ENCODE peak calls at places on chromosomes 12 and 14, in five cellular contexts. One of them, this sample, is unnamed. For H3K4me1, the result is how much of the 10 kb centered on the place peaks cover.

GRCh38 chr14:97185186-97185585 is 388.0 kb downstream of the VRK1 start:
- DNase-seq in lower lobe of right lung: no peak
- DNase-seq in hepatocyte: peak
- DNase-seq in heart left ventricle: no peak
- DNase-seq in left ventricle myocardium inferior: no peak
- DNase-seq in this sample: no peak

GRCh38 chr12:27864521-27864920 is 84.5 kb upstream of the MANSC4 start:
- DNase-seq in lower lobe of right lung: no peak
- DNase-seq in hepatocyte: no peak
- DNase-seq in heart left ventricle: no peak
- DNase-seq in left ventricle myocardium inferior: no peak
- DNase-seq in this sample: no peak

GRCh38 chr12:78966926-78967325 is 102.4 kb downstream of the SYT1 start:
- DNase-seq in lower lobe of right lung: no peak
- DNase-seq in hepatocyte: no peak
- DNase-seq in heart left ventricle: no peak
- DNase-seq in left ventricle myocardium inferior: no peak
- DNase-seq in this sample: no peak

GRCh38 chr14:52951730-52952481 is 1.1 kb upstream of the FERMT2 start:
- DNase-seq in lower lobe of right lung: no peak
- DNase-seq in hepatocyte: peak
- DNase-seq in heart left ventricle: peak
- DNase-seq in left ventricle myocardium inferior: no peak
- DNase-seq in this sample: peak

GRCh38 chr14:50821471-50822464 is 9.2 kb downstream of the NIN start:
- DNase-seq in lower lobe of right lung: peak
- DNase-seq in hepatocyte: no peak
- DNase-seq in heart left ventricle: no peak
- DNase-seq in left ventricle myocardium inferior: peak
- DNase-seq in this sample: no peak

GRCh38 chr12:100908501-100908900 is 113.9 kb downstream of the ANO4 start:
- DNase-seq in lower lobe of right lung: no peak
- DNase-seq in hepatocyte: no peak
- DNase-seq in heart left ventricle: no peak
- DNase-seq in left ventricle myocardium inferior: no peak
- DNase-seq in this sample: no peak

GRCh38 chr12:120314220-120314619 is 12.1 kb downstream of the SIRT4 start:
- DNase-seq in lower lobe of right lung: no peak
- DNase-seq in hepatocyte: no peak
- DNase-seq in heart left ventricle: no peak
- DNase-seq in left ventricle myocardium inferior: no peak
- DNase-seq in this sample: no peak

GRCh38 chr12:120687570-120688289 is 781 bp downstream of the MLEC start:
- DNase-seq in lower lobe of right lung: peak
- DNase-seq in hepatocyte: peak
- DNase-seq in heart left ventricle: no peak
- DNase-seq in left ventricle myocardium inferior: no peak
- DNase-seq in this sample: peak

GRCh38 chr14:94344389-94344788 is 21.3 kb upstream of the SERPINA6 start:
- DNase-seq in lower lobe of right lung: no peak
- DNase-seq in hepatocyte: no peak
- DNase-seq in heart left ventricle: no peak
- DNase-seq in left ventricle myocardium inferior: no peak
- DNase-seq in this sample: no peak

GRCh38 chr12:91178139-91178561 is 4.5 kb downstream of the DCN start:
- DNase-seq in lower lobe of right lung: no peak
- DNase-seq in hepatocyte: peak
- DNase-seq in heart left ventricle: peak
- DNase-seq in left ventricle myocardium inferior: no peak
- DNase-seq in this sample: no peak

GRCh38 chr14:94728950-94729349 is 41.0 kb downstream of the GSC start:
- DNase-seq in lower lobe of right lung: no peak
- DNase-seq in hepatocyte: no peak
- DNase-seq in heart left ventricle: no peak
- DNase-seq in left ventricle myocardium inferior: no peak
- DNase-seq in this sample: no peak

GRCh38 chr14:54773171-54774006 is 129.2 kb downstream of the GCH1 start:
- DNase-seq in lower lobe of right lung: peak
- DNase-seq in hepatocyte: peak
- DNase-seq in heart left ventricle: peak
- DNase-seq in left ventricle myocardium inferior: peak
- DNase-seq in this sample: peak

GRCh38 chr12:69342407-69342806 is 5.8 kb upstream of the LYZ start:
- DNase-seq in lower lobe of right lung: no peak
- DNase-seq in hepatocyte: no peak
- DNase-seq in heart left ventricle: no peak
- DNase-seq in left ventricle myocardium inferior: no peak
- DNase-seq in this sample: no peak

GRCh38 chr12:97148941-97149559 is 242.0 kb downstream of the NEDD1 start:
- DNase-seq in lower lobe of right lung: peak
- DNase-seq in hepatocyte: peak
- DNase-seq in heart left ventricle: peak
- DNase-seq in left ventricle myocardium inferior: peak
- DNase-seq in this sample: peak

GRCh38 chr12:44334347-44334746 is 498.5 kb downstream of the TMEM117 start:
- DNase-seq in lower lobe of right lung: no peak
- DNase-seq in hepatocyte: no peak
- DNase-seq in heart left ventricle: no peak
- DNase-seq in left ventricle myocardium inferior: no peak
- DNase-seq in this sample: no peak

GRCh38 chr12:100576311-100577036 is 3.0 kb downstream of the GAS2L3 start:
- DNase-seq in lower lobe of right lung: no peak
- DNase-seq in hepatocyte: peak
- DNase-seq in heart left ventricle: no peak
- DNase-seq in left ventricle myocardium inferior: no peak
- DNase-seq in this sample: no peak

GRCh38 chr14:28502517-28502916 is 264.1 kb upstream of the FOXG1 start:
- DNase-seq in lower lobe of right lung: no peak
- DNase-seq in hepatocyte: no peak
- DNase-seq in heart left ventricle: no peak
- DNase-seq in left ventricle myocardium inferior: no peak
- DNase-seq in this sample: no peak

GRCh38 chr12:124543591-124544310 is 23.7 kb downstream of the NCOR2 start:
- DNase-seq in lower lobe of right lung: no peak
- DNase-seq in hepatocyte: no peak
- DNase-seq in heart left ventricle: no peak
- DNase-seq in left ventricle myocardium inferior: no peak
- DNase-seq in this sample: peak

GRCh38 chr12:124544311-124544970 is 23.0 kb downstream of the NCOR2 start:
- DNase-seq in lower lobe of right lung: no peak
- DNase-seq in hepatocyte: no peak
- DNase-seq in heart left ventricle: no peak
- DNase-seq in left ventricle myocardium inferior: no peak
- DNase-seq in this sample: peak

GRCh38 chr12:124544983-124545382 is 22.4 kb downstream of the NCOR2 start:
- DNase-seq in lower lobe of right lung: no peak
- DNase-seq in hepatocyte: no peak
- DNase-seq in heart left ventricle: no peak
- DNase-seq in left ventricle myocardium inferior: no peak
- DNase-seq in this sample: no peak

GRCh38 chr12:124547626-124548025 is 19.8 kb downstream of the NCOR2 start:
- DNase-seq in lower lobe of right lung: no peak
- DNase-seq in hepatocyte: no peak
- DNase-seq in heart left ventricle: no peak
- DNase-seq in left ventricle myocardium inferior: no peak
- DNase-seq in this sample: no peak

GRCh38 chr12:124545508-124546418 is 21.6 kb downstream of the NCOR2 start:
- DNase-seq in lower lobe of right lung: peak
- DNase-seq in hepatocyte: no peak
- DNase-seq in heart left ventricle: no peak
- DNase-seq in left ventricle myocardium inferior: no peak
- DNase-seq in this sample: no peak
- H3K4me1 ChIP-seq in lower lobe of right lung: half or more
- H3K4me1 ChIP-seq in hepatocyte: half or more
- H3K4me1 ChIP-seq in heart left ventricle: half or more
- H3K4me1 ChIP-seq in left ventricle myocardium inferior: half or more
- H3K4me1 ChIP-seq in this sample: half or more

GRCh38 chr14:56581041-56581727 is 1.6 kb downstream of the TMEM260 start:
- DNase-seq in lower lobe of right lung: no peak
- DNase-seq in hepatocyte: no peak
- DNase-seq in heart left ventricle: no peak
- DNase-seq in left ventricle myocardium inferior: no peak
- DNase-seq in this sample: no peak
- H3K4me3 ChIP-seq in lower lobe of right lung: peak
- H3K4me3 ChIP-seq in hepatocyte: no peak
- H3K4me3 ChIP-seq in heart left ventricle: peak
- H3K4me3 ChIP-seq in left ventricle myocardium inferior: peak
- H3K4me3 ChIP-seq in this sample: no peak

DNA sequence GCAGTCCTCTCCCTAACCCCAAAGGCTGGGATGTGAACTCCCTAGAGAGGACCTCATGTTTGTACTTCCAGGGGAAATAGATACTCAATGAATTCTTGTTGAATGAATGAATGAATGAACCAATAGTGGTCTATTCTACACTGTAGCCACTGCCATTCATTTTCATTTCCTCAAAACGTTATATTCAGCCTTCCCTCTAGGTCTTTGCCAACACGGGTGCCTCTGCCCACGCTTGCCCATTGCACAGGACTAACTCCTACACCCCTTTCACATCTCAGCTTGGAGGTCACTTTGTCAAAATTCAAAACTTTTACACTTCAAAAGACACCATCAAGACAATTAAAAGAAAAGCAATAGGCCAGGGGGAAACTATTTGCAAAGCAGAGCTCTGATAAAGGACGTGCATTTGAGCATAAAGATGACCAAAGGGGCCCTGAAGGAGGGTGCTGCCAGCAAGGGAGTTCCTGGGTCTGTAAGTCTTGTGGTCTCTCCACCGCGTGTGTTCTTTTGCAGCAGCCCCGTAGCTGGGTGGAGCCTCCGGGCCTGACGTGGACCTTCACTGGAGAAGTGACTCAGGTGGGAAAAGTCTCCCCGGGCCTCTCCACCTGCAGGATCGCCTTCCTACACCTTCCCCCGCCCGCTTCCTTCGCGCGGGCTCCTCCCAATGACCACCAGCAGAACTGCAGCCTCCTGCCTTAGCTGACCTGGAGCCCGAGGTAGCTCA is 31.5 kb downstream of the TMEM63C start:
- DNase-seq in lower lobe of right lung: peak
- DNase-seq in hepatocyte: peak
- DNase-seq in heart left ventricle: no peak
- DNase-seq in left ventricle myocardium inferior: no peak
- DNase-seq in this sample: peak
- TF ChIP-seq CTCF in lower lobe of right lung: peak
- TF ChIP-seq CTCF in hepatocyte: peak
- TF ChIP-seq CTCF in heart left ventricle: peak
- TF ChIP-seq CTCF in left ventricle myocardium inferior: peak
- TF ChIP-seq CTCF in this sample: peak

GRCh38 chr14:68662395-68662794 is 130.5 kb downstream of the ZFP36L1 start:
- DNase-seq in lower lobe of right lung: no peak
- DNase-seq in hepatocyte: no peak
- DNase-seq in heart left ventricle: no peak
- DNase-seq in left ventricle myocardium inferior: no peak
- DNase-seq in this sample: no peak
- H3K4me1 ChIP-seq in lower lobe of right lung: half or more
- H3K4me1 ChIP-seq in hepatocyte: under half
- H3K4me1 ChIP-seq in heart left ventricle: half or more
- H3K4me1 ChIP-seq in left ventricle myocardium inferior: half or more
- H3K4me1 ChIP-seq in this sample: under half

GRCh38 chr12:119154435-119154818 is 24.3 kb upstream of the HSPB8 start:
- DNase-seq in lower lobe of right lung: no peak
- DNase-seq in hepatocyte: peak
- DNase-seq in heart left ventricle: no peak
- DNase-seq in left ventricle myocardium inferior: no peak
- DNase-seq in this sample: peak

GRCh38 chr12:119151445-119151844 is 27.3 kb upstream of the HSPB8 start:
- DNase-seq in lower lobe of right lung: no peak
- DNase-seq in hepatocyte: no peak
- DNase-seq in heart left ventricle: no peak
- DNase-seq in left ventricle myocardium inferior: no peak
- DNase-seq in this sample: no peak

GRCh38 chr12:119156401-119156800 is 22.3 kb upstream of the HSPB8 start:
- DNase-seq in lower lobe of right lung: no peak
- DNase-seq in hepatocyte: no peak
- DNase-seq in heart left ventricle: peak
- DNase-seq in left ventricle myocardium inferior: no peak
- DNase-seq in this sample: peak

GRCh38 chr12:119157528-119157927 is 21.2 kb upstream of the HSPB8 start:
- DNase-seq in lower lobe of right lung: peak
- DNase-seq in hepatocyte: no peak
- DNase-seq in heart left ventricle: peak
- DNase-seq in left ventricle myocardium inferior: peak
- DNase-seq in this sample: no peak

DNA sequence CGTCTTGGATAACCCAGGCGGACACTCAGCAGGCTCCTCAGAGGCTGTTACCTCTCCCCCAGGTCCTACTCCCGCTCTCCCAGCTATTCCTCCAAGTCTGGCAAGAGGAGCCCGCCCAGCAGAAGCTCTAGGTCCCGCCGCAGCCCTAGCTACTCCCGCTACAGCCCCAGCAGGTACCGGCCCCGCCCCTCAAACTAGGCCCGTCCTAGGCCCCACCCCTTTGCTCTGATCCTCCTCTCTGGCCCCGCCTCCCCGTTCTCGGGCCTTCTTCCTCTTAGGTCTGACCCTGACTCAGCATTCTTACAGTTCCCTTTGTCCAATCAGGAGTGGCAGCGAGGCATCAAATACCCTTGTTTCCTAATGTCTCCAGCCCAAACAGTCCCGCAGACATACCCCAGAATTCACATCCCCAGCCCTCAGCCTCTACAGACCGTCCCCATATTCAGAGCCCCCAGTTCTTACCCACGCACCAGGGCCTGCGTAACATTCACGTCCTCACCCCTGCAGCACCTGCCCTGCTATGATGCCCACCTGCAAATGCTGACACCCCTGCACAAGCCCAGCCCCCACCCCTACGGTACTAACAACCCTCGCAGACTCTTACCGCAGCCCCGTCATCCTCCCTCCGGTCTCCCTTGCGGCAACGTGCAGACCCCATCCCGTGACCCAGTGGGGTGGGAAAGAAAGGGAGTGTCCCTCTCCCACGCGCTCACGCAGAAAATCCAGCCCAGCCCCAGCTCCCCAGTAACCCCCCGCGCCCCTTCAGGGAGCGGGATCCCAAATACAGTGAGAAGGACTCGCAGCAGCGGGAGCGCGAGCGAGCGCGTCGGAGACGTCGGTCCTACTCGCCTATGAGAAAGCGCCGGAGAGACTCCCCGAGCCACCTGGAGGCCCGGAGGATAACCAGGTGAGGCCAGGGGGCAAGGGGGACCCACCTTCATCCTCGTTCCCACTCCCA is 25.0 kb upstream of the HSPB8 start:
- DNase-seq in lower lobe of right lung: peak
- DNase-seq in hepatocyte: peak
- DNase-seq in heart left ventricle: no peak
- DNase-seq in left ventricle myocardium inferior: peak
- DNase-seq in this sample: peak
- H3K4me3 ChIP-seq in lower lobe of right lung: no peak
- H3K4me3 ChIP-seq in hepatocyte: no peak
- H3K4me3 ChIP-seq in heart left ventricle: no peak
- H3K4me3 ChIP-seq in left ventricle myocardium inferior: no peak
- H3K4me3 ChIP-seq in this sample: no peak

This sample was measured in BE2C.